ENCODE peak calls at places on chromosomes 13 and 19, in four cellular contexts. One of them, this sample, is unnamed. For H3K4me1, the result is how much of the 10 kb centered on the place peaks cover.

GRCh38 chr13:97466782-97467181 is 32.8 kb downstream of the RAP2A start:
- DNase-seq in GM23248: no peak
- DNase-seq in mammary epithelial cell: no peak
- DNase-seq in fibroblast of lung: no peak
- DNase-seq in this sample: no peak

GRCh38 chr19:8000298-8001038 is 5.0 kb downstream of the ELAVL1 start:
- DNase-seq in GM23248: no peak
- DNase-seq in mammary epithelial cell: no peak
- DNase-seq in fibroblast of lung: no peak
- DNase-seq in this sample: no peak

GRCh38 chr19:11373166-11373884 is 1.1 kb upstream of the SWSAP1 start:
- DNase-seq in GM23248: peak
- DNase-seq in mammary epithelial cell: no peak
- DNase-seq in fibroblast of lung: peak
- DNase-seq in this sample: no peak

GRCh38 chr19:52638601-52639000 is 446 bp upstream of the ZNF83 start:
- DNase-seq in GM23248: peak
- DNase-seq in mammary epithelial cell: no peak
- DNase-seq in fibroblast of lung: peak
- DNase-seq in this sample: peak

GRCh38 chr19:12689581-12690216 is 1.9 kb downstream of the GNG14 start:
- DNase-seq in GM23248: no peak
- DNase-seq in mammary epithelial cell: no peak
- DNase-seq in fibroblast of lung: no peak
- DNase-seq in this sample: no peak

GRCh38 chr19:11091343-11092153 is 2.3 kb downstream of the LDLR start:
- DNase-seq in GM23248: peak
- DNase-seq in mammary epithelial cell: peak
- DNase-seq in fibroblast of lung: peak
- DNase-seq in this sample: peak

GRCh38 chr19:1567116-1567847 is 843 bp downstream of the MEX3D start:
- DNase-seq in GM23248: peak
- DNase-seq in mammary epithelial cell: no peak
- DNase-seq in fibroblast of lung: no peak
- DNase-seq in this sample: peak

GRCh38 chr19:31633014-31633413 is 283.8 kb upstream of the TSHZ3 start:
- DNase-seq in GM23248: no peak
- DNase-seq in mammary epithelial cell: no peak
- DNase-seq in fibroblast of lung: no peak
- DNase-seq in this sample: no peak

GRCh38 chr19:12825259-12826131 is 8.9 kb downstream of the RTBDN start:
- DNase-seq in GM23248: peak
- DNase-seq in mammary epithelial cell: no peak
- DNase-seq in fibroblast of lung: no peak
- DNase-seq in this sample: no peak

GRCh38 chr19:2302319-2303208 is 5.4 kb downstream of the LINGO3 start:
- DNase-seq in GM23248: peak
- DNase-seq in mammary epithelial cell: no peak
- DNase-seq in fibroblast of lung: peak
- DNase-seq in this sample: peak

GRCh38 chr13:23969672-23970071 is 72.4 kb upstream of the C1QTNF9B start:
- DNase-seq in GM23248: peak
- DNase-seq in mammary epithelial cell: no peak
- DNase-seq in fibroblast of lung: peak
- DNase-seq in this sample: peak

GRCh38 chr13:112971288-112971643 is 2.3 kb downstream of the MCF2L start:
- DNase-seq in GM23248: no peak
- DNase-seq in mammary epithelial cell: no peak
- DNase-seq in fibroblast of lung: no peak
- DNase-seq in this sample: no peak

GRCh38 chr19:41352609-41353465 is 885 bp downstream of the TGFB1 start:
- DNase-seq in GM23248: peak
- DNase-seq in mammary epithelial cell: peak
- DNase-seq in fibroblast of lung: peak
- DNase-seq in this sample: peak

GRCh38 chr19:41351339-41352245 is 2.1 kb downstream of the TGFB1 start:
- DNase-seq in GM23248: peak
- DNase-seq in mammary epithelial cell: peak
- DNase-seq in fibroblast of lung: peak
- DNase-seq in this sample: peak

GRCh38 chr19:41353466-41354342 is at the start of gene TGFB1:
- DNase-seq in GM23248: peak
- DNase-seq in mammary epithelial cell: peak
- DNase-seq in fibroblast of lung: peak
- DNase-seq in this sample: peak

GRCh38 chr19:41352279-41352608 is 1.5 kb downstream of the TGFB1 start:
- DNase-seq in GM23248: no peak
- DNase-seq in mammary epithelial cell: no peak
- DNase-seq in fibroblast of lung: no peak
- DNase-seq in this sample: no peak

DNA sequence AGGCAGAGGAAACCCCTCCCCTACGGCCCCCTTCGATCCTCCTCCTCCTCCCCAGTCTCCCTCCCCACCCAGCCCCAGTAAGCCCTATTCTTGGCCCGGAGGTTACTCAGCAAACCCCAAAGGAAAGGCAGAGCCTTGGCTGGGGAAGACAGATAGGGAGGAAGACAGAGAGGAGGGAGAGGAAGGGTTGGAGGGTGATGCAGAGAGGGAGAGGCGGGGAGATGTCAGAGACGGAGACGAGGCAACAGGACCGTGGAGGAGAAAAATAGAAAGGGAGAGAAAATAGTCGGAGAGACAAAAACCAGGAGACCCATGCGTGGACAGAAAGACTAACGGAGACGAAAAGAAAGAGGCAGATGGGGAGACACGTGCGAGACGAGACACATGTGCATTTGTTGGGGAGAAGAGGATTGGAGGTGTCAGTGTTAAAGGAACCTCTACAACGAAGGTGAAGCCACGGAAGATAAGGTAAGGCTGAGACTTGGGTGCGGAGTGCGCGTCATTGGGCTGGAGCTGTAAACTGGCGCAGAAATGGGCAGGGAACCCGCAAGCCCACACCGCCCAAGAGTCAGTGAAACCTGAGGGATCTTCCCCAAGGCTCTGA is 2.9 kb downstream of the TGFB1 start:
- DNase-seq in GM23248: peak
- DNase-seq in mammary epithelial cell: no peak
- DNase-seq in fibroblast of lung: peak
- DNase-seq in this sample: peak
- H3K4me3 ChIP-seq in GM23248: peak
- H3K4me3 ChIP-seq in mammary epithelial cell: peak
- H3K4me3 ChIP-seq in fibroblast of lung: peak
- H3K4me3 ChIP-seq in this sample: peak

DNA sequence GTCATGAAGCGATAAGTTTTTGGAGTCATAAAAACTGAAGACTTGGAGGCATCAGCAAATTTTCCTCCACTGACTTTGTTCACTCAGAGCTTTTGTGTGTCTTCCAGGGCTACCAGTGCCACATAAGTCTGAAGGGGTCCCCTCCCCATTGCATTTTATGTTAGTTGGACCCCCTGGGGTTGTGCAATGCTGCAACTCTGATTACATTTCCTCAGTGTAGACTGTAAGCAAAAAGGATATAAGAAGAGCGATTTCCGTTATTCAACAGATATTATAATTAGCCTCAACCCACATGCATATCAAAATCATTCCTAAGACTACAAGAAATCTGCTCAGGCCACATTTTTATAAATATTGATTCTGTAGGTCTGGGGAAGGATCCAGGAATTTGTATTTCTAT is 324.0 kb downstream of the TDRD3 start:
- DNase-seq in GM23248: no peak
- DNase-seq in mammary epithelial cell: no peak
- DNase-seq in fibroblast of lung: no peak
- DNase-seq in this sample: no peak
- H3K9ac ChIP-seq in GM23248: no peak
- H3K9ac ChIP-seq in mammary epithelial cell: no peak
- H3K9ac ChIP-seq in fibroblast of lung: no peak
- H3K9ac ChIP-seq in this sample: no peak

GRCh38 chr19:33391631-33392249 is 18.2 kb downstream of the CEBPG start:
- DNase-seq in GM23248: no peak
- DNase-seq in mammary epithelial cell: no peak
- DNase-seq in fibroblast of lung: no peak
- DNase-seq in this sample: no peak
- H3K4me1 ChIP-seq in GM23248: under half
- H3K4me1 ChIP-seq in mammary epithelial cell: under half
- H3K4me1 ChIP-seq in fibroblast of lung: under half
- H3K4me1 ChIP-seq in this sample: half or more

GRCh38 chr19:54137114-54137912 is at the start of gene CNOT3:
- DNase-seq in GM23248: peak
- DNase-seq in mammary epithelial cell: peak
- DNase-seq in fibroblast of lung: peak
- DNase-seq in this sample: peak

GRCh38 chr19:54138777-54139256 is 1.3 kb downstream of the CNOT3 start:
- DNase-seq in GM23248: no peak
- DNase-seq in mammary epithelial cell: no peak
- DNase-seq in fibroblast of lung: no peak
- DNase-seq in this sample: no peak

GRCh38 chr19:54142166-54142780 is 4.7 kb downstream of the CNOT3 start:
- DNase-seq in GM23248: peak
- DNase-seq in mammary epithelial cell: no peak
- DNase-seq in fibroblast of lung: peak
- DNase-seq in this sample: no peak

GRCh38 chr19:54137913-54138776 is 583 bp downstream of the CNOT3 start:
- DNase-seq in GM23248: peak
- DNase-seq in mammary epithelial cell: no peak
- DNase-seq in fibroblast of lung: no peak
- DNase-seq in this sample: peak

GRCh38 chr19:54141356-54141755 is 3.8 kb downstream of the CNOT3 start:
- DNase-seq in GM23248: peak
- DNase-seq in mammary epithelial cell: no peak
- DNase-seq in fibroblast of lung: peak
- DNase-seq in this sample: no peak
- H3K4me3 ChIP-seq in GM23248: no peak
- H3K4me3 ChIP-seq in mammary epithelial cell: no peak
- H3K4me3 ChIP-seq in fibroblast of lung: peak
- H3K4me3 ChIP-seq in this sample: no peak

GRCh38 chr13:45047394-45048328 is 58.3 kb downstream of the GPALPP1 start:
- DNase-seq in GM23248: peak
- DNase-seq in mammary epithelial cell: peak
- DNase-seq in fibroblast of lung: peak
- DNase-seq in this sample: peak
- H3K9ac ChIP-seq in GM23248: peak
- H3K9ac ChIP-seq in mammary epithelial cell: peak
- H3K9ac ChIP-seq in fibroblast of lung: no peak
- H3K9ac ChIP-seq in this sample: peak

GRCh38 chr19:5895890-5896289 is 7.7 kb downstream of the NDUFA11 start:
- DNase-seq in GM23248: no peak
- DNase-seq in mammary epithelial cell: no peak
- DNase-seq in fibroblast of lung: no peak
- DNase-seq in this sample: no peak

GRCh38 chr19:5896365-5897076 is 7.1 kb downstream of the NDUFA11 start:
- DNase-seq in GM23248: no peak
- DNase-seq in mammary epithelial cell: no peak
- DNase-seq in fibroblast of lung: no peak
- DNase-seq in this sample: no peak

GRCh38 chr19:5899728-5900526 is 3.7 kb downstream of the NDUFA11 start:
- DNase-seq in GM23248: no peak
- DNase-seq in mammary epithelial cell: no peak
- DNase-seq in fibroblast of lung: no peak
- DNase-seq in this sample: no peak

GRCh38 chr19:5895409-5895808 is 8.2 kb downstream of the NDUFA11 start:
- DNase-seq in GM23248: no peak
- DNase-seq in mammary epithelial cell: no peak
- DNase-seq in fibroblast of lung: no peak
- DNase-seq in this sample: no peak

GRCh38 chr19:5897189-5897969 is 6.2 kb downstream of the NDUFA11 start:
- DNase-seq in GM23248: no peak
- DNase-seq in mammary epithelial cell: no peak
- DNase-seq in fibroblast of lung: no peak
- DNase-seq in this sample: no peak
- H3K4me1 ChIP-seq in GM23248: under half
- H3K4me1 ChIP-seq in mammary epithelial cell: under half
- H3K4me1 ChIP-seq in fibroblast of lung: under half
- H3K4me1 ChIP-seq in this sample: under half

GRCh38 chr13:35388456-35388855 is 88.0 kb downstream of the MAB21L1 start:
- DNase-seq in GM23248: peak
- DNase-seq in mammary epithelial cell: no peak
- DNase-seq in fibroblast of lung: no peak
- DNase-seq in this sample: peak

GRCh38 chr13:35393886-35394285 is 82.6 kb downstream of the MAB21L1 start:
- DNase-seq in GM23248: no peak
- DNase-seq in mammary epithelial cell: no peak
- DNase-seq in fibroblast of lung: no peak
- DNase-seq in this sample: no peak

GRCh38 chr13:35388979-35389378 is 87.5 kb downstream of the MAB21L1 start:
- DNase-seq in GM23248: peak
- DNase-seq in mammary epithelial cell: no peak
- DNase-seq in fibroblast of lung: peak
- DNase-seq in this sample: peak

GRCh38 chr13:35392768-35393167 is 83.7 kb downstream of the MAB21L1 start:
- DNase-seq in GM23248: no peak
- DNase-seq in mammary epithelial cell: no peak
- DNase-seq in fibroblast of lung: no peak
- DNase-seq in this sample: no peak

GRCh38 chr13:35389535-35389934 is 87.0 kb downstream of the MAB21L1 start:
- DNase-seq in GM23248: no peak
- DNase-seq in mammary epithelial cell: no peak
- DNase-seq in fibroblast of lung: no peak
- DNase-seq in this sample: no peak
- H3K4me3 ChIP-seq in GM23248: no peak
- H3K4me3 ChIP-seq in mammary epithelial cell: no peak
- H3K4me3 ChIP-seq in fibroblast of lung: no peak
- H3K4me3 ChIP-seq in this sample: peak

GRCh38 chr13:111412251-111412650 is 91.8 kb downstream of the TEX29 start:
- DNase-seq in GM23248: no peak
- DNase-seq in mammary epithelial cell: no peak
- DNase-seq in fibroblast of lung: no peak
- DNase-seq in this sample: no peak

GRCh38 chr13:111415765-111416164 is 95.3 kb downstream of the TEX29 start:
- DNase-seq in GM23248: no peak
- DNase-seq in mammary epithelial cell: no peak
- DNase-seq in fibroblast of lung: no peak
- DNase-seq in this sample: no peak

GRCh38 chr13:111414341-111414740 is 93.9 kb downstream of the TEX29 start:
- DNase-seq in GM23248: no peak
- DNase-seq in mammary epithelial cell: no peak
- DNase-seq in fibroblast of lung: no peak
- DNase-seq in this sample: no peak

GRCh38 chr13:111415216-111415615 is 94.8 kb downstream of the TEX29 start:
- DNase-seq in GM23248: no peak
- DNase-seq in mammary epithelial cell: no peak
- DNase-seq in fibroblast of lung: no peak
- DNase-seq in this sample: no peak

GRCh38 chr13:111413407-111414187 is 93.2 kb downstream of the TEX29 start:
- DNase-seq in GM23248: no peak
- DNase-seq in mammary epithelial cell: no peak
- DNase-seq in fibroblast of lung: no peak
- DNase-seq in this sample: no peak
- H3K9ac ChIP-seq in GM23248: no peak
- H3K9ac ChIP-seq in mammary epithelial cell: no peak
- H3K9ac ChIP-seq in fibroblast of lung: no peak
- H3K9ac ChIP-seq in this sample: no peak

This sample was measured in adipocyte.